ENCODE peak calls at places on chromosome 4, in four cellular contexts. Q is HepG2, V is GM12878, K is K562. B is an unnamed sample.

GRCh38 chr4:99002274-99002673 is 6.8 kb downstream of the METAP1 start:
- DNase-seq in Q (no peak), V (no peak), K (no peak), B (no peak)

GRCh38 chr4:93066746-93067145 is 761.8 kb upstream of the ATOH1 start:
- DNase-seq in Q (no peak), V (no peak), K (no peak), B (no peak)

GRCh38 chr4:113738251-113738650 is 23.3 kb downstream of the CAMK2D start:
- DNase-seq in Q (no peak), V (no peak), K (no peak), B (no peak)

GRCh38 chr4:76214269-76214628 is 625 bp upstream of the SCARB2 start:
- DNase-seq in Q (no peak), V (no peak), K (no peak), B (no peak)

GRCh38 chr4:82043081-82043808 is 330.5 kb downstream of the HNRNPD start:
- DNase-seq in Q (peak), V (no peak), K (no peak), B (peak)

GRCh38 chr4:53935780-53936179 is 128.6 kb downstream of the CHIC2 start:
- DNase-seq in Q (no peak), V (no peak), K (no peak), B (no peak)

GRCh38 chr4:107035711-107036601 is at the start of gene DKK2:
- DNase-seq in Q (no peak), V (no peak), K (no peak), B (peak)

GRCh38 chr4:128979934-128980333 is 113.4 kb downstream of the SCLT1 start:
- DNase-seq in Q (no peak), V (no peak), K (no peak), B (no peak)

GRCh38 chr4:109588176-109588575 is 28.1 kb downstream of the MCUB start:
- DNase-seq in Q (no peak), V (peak), K (no peak), B (no peak)

GRCh38 chr4:15868816-15869413 is 69.6 kb downstream of the FGFBP1 start:
- DNase-seq in Q (no peak), V (no peak), K (no peak), B (no peak)

GRCh38 chr4:90456891-90457290 is 329.7 kb downstream of the CCSER1 start:
- DNase-seq in Q (no peak), V (no peak), K (no peak), B (no peak)

GRCh38 chr4:128810331-128810870 is 901 bp downstream of the JADE1 start:
- DNase-seq in Q (peak), V (no peak), K (peak), B (no peak)

GRCh38 chr4:150123982-150124670 is 45.9 kb downstream of the DCLK2 start:
- DNase-seq in Q (no peak), V (no peak), K (no peak), B (no peak)

GRCh38 chr4:5206391-5206790 is 155.1 kb downstream of the STK32B start:
- DNase-seq in Q (no peak), V (no peak), K (no peak), B (no peak)

GRCh38 chr4:82421796-82422560 is 8.3 kb downstream of the HNRNPDL start:
- DNase-seq in Q (no peak), V (no peak), K (no peak), B (no peak)

GRCh38 chr4:23355263-23355662 is 534.6 kb downstream of the PPARGC1A start:
- DNase-seq in Q (no peak), V (no peak), K (no peak), B (no peak)

GRCh38 chr4:85901500-85901899 is 426.6 kb downstream of the ARHGAP24 start:
- DNase-seq in Q (no peak), V (no peak), K (no peak), B (no peak)

GRCh38 chr4:23717528-23718248 is 172.2 kb downstream of the PPARGC1A start:
- DNase-seq in Q (peak), V (no peak), K (peak), B (no peak)

GRCh38 chr4:57309658-57310057 is 199.5 kb upstream of the IGFBP7 start:
- DNase-seq in Q (no peak), V (no peak), K (no peak), B (no peak)

GRCh38 chr4:183398298-183399129 is 45.9 kb upstream of the CDKN2AIP start:
- DNase-seq in Q (peak), V (no peak), K (peak), B (peak)

GRCh38 chr4:73690051-73690744 is 50.2 kb upstream of the CXCL8 start:
- DNase-seq in Q (no peak), V (no peak), K (no peak), B (no peak)

GRCh38 chr4:118765399-118765798 is 70.5 kb downstream of the SEC24D start:
- DNase-seq in Q (no peak), V (no peak), K (peak), B (no peak)

GRCh38 chr4:148445071-148445902 is 3.1 kb upstream of the NR3C2 start:
- DNase-seq in Q (no peak), V (no peak), K (peak), B (peak)

GRCh38 chr4:68432320-68432719 is 14.9 kb upstream of the TMPRSS11E start:
- DNase-seq in Q (no peak), V (no peak), K (no peak), B (no peak)

GRCh38 chr4:152700151-152700550 is 20.4 kb upstream of the TMEM154 start:
- DNase-seq in Q (no peak), V (no peak), K (no peak), B (no peak)

GRCh38 chr4:94912606-94913005 is 154.9 kb downstream of the BMPR1B start:
- DNase-seq in Q (no peak), V (no peak), K (no peak), B (no peak)

GRCh38 chr4:147049940-147050852 is 104.5 kb upstream of the TTC29 start:
- DNase-seq in Q (no peak), V (no peak), K (no peak), B (no peak)

GRCh38 chr4:71411976-71412375 is 73.2 kb downstream of the SLC4A4 start:
- DNase-seq in Q (no peak), V (no peak), K (no peak), B (no peak)

GRCh38 chr4:2537011-2537830 is 774 bp downstream of the FAM193A start:
- DNase-seq in Q (peak), V (no peak), K (peak), B (peak)

GRCh38 chr4:108465886-108466491 is 154.4 kb upstream of the RPL34 start:
- DNase-seq in Q (no peak), V (no peak), K (no peak), B (no peak)

GRCh38 chr4:162869157-162869556 is 297.5 kb downstream of the NAF1 start:
- DNase-seq in Q (no peak), V (no peak), K (no peak), B (no peak)

GRCh38 chr4:91340843-91341242 is 962.9 kb upstream of the GRID2 start:
- DNase-seq in Q (no peak), V (no peak), K (no peak), B (no peak)

GRCh38 chr4:27666943-27667342 is 806.3 kb downstream of the STIM2 start:
- DNase-seq in Q (no peak), V (no peak), K (no peak), B (peak)

GRCh38 chr4:62622084-62622483 is 1422.0 kb downstream of the ADGRL3 start:
- DNase-seq in Q (no peak), V (no peak), K (no peak), B (no peak)

GRCh38 chr4:53702334-53703266 is 111.3 kb upstream of the LNX1 start:
- DNase-seq in Q (peak), V (peak), K (no peak), B (peak)

GRCh38 chr4:39106011-39106410 is 44.0 kb downstream of the KLHL5 start:
- DNase-seq in Q (no peak), V (no peak), K (no peak), B (no peak)

GRCh38 chr4:177182728-177183127 is 126.9 kb upstream of the NEIL3 start:
- DNase-seq in Q (no peak), V (no peak), K (no peak), B (no peak)

GRCh38 chr4:177185579-177185978 is 124.1 kb upstream of the NEIL3 start:
- DNase-seq in Q (no peak), V (no peak), K (no peak), B (no peak)

GRCh38 chr4:177187371-177187770 is 122.3 kb upstream of the NEIL3 start:
- DNase-seq in Q (no peak), V (no peak), K (no peak), B (no peak)

GRCh38 chr4:177182156-177182555 is 127.5 kb upstream of the NEIL3 start:
- DNase-seq in Q (no peak), V (no peak), K (no peak), B (no peak)

DNA sequence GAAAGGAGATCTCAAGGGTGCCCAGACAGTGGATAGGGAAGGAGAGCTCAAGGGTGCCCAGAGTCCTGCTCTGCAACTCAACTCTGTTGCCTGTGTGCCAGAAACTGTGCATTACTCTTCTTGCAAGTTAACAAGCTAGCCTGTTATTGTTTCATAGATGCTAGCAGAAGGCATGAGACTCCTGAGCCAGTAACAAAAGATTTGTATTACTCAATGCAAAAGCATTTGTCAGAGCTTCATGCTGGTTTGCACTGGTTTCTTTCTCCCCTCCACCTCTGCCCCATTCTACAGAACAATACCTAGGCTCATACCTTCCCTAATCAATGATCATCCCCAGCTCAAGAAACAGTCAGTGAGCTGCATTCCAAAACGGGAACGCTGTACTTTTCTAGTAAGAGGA is 124.5 kb upstream of the NEIL3 start:
- DNase-seq in Q (no peak), V (no peak), K (no peak), B (no peak)
- TF ChIP-seq ESRRA in Q (no peak), V (no peak), K (no peak), B (no peak)

GRCh38 chr4:122830392-122831095 is 3.9 kb downstream of the FGF2 start:
- DNase-seq in Q (no peak), V (no peak), K (no peak), B (no peak)
- TF ChIP-seq CREM in Q (no peak), V (no peak), K (no peak), B (no peak)

GRCh38 chr4:10962246-10962645 is 277.7 kb upstream of the CLNK start:
- DNase-seq in Q (no peak), V (no peak), K (no peak), B (no peak)

GRCh38 chr4:10963958-10964705 is 279.6 kb upstream of the CLNK start:
- DNase-seq in Q (no peak), V (no peak), K (no peak), B (no peak)

GRCh38 chr4:10960386-10960785 is 275.8 kb upstream of the CLNK start:
- DNase-seq in Q (no peak), V (no peak), K (no peak), B (no peak)

DNA sequence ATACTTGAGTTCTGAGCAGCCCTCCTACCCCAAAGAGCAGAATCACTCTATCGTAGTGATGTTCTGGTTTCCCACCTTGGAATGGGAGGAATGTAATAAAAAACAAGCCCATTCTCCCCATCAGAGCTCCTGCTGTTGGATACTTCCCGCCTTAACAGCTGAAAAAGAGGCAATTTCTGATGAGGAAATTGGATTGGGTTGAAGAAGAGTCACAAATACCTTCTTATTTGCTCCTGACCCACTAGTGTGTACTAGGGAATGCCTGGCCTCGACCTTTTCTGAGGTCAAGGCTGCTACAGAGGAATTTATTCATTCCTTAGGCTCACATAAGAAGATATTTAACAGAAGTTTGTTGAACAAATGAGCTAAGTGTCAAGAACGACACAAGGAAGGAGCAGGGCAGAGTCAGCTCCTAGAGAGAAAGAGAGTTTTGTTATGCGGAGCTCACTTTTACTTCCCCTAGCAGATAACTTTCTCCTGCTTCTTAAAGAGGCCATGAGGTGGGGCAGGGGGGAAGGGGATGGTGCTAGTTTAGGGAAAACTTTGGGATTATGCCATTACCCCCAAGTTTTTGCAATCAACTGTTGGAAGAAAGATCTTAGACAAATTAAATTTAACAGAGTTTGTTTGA is 273.8 kb upstream of the CLNK start:
- DNase-seq in Q (no peak), V (no peak), K (no peak), B (no peak)
- TF ChIP-seq USF2 in Q (no peak), V (no peak), K (no peak), B (no peak)

GRCh38 chr4:1130318-1131186 is 17.2 kb upstream of the RNF212 start:
- DNase-seq in Q (peak), V (peak), K (peak), B (peak)
- TF ChIP-seq ESRRA in Q (no peak), V (peak), K (no peak), B (no peak)